ENCODE peak calls at places on chromosome 18, in eight cellular contexts. I is IMR-90, C is ovary, A is adrenal gland, X is uterus, S is heart left ventricle, Z is sigmoid colon, G is lower leg skin. Q is an unnamed sample.

GRCh38 chr18:7923105-7923504 is 356.0 kb downstream of the PTPRM start:
- DNase-seq in I (no peak), G (no peak), Z (no peak), X (no peak), A (no peak), C (no peak), S (no peak), Q (no peak)

GRCh38 chr18:68428026-68428425 is 286.9 kb downstream of the TMX3 start:
- DNase-seq in I (peak), X (no peak), C (no peak), A (no peak), Z (no peak), S (peak), G (no peak), Q (no peak)

GRCh38 chr18:8142131-8142711 is 467.0 kb upstream of the RAB12 start:
- DNase-seq in I (peak), S (no peak), Z (no peak), X (no peak), C (no peak), A (peak), G (no peak), Q (no peak)

GRCh38 chr18:73684651-73685050 is 463.0 kb downstream of the FBXO15 start:
- DNase-seq in I (peak), Z (no peak), S (no peak), X (no peak), C (no peak), G (no peak), A (no peak), Q (no peak)

GRCh38 chr18:32378705-32379104 is 92.0 kb downstream of the GAREM1 start:
- DNase-seq in I (peak), X (no peak), G (no peak), A (peak), S (no peak), Z (no peak), C (no peak), Q (no peak)

GRCh38 chr18:28432350-28432749 is 255.4 kb upstream of the CDH2 start:
- DNase-seq in I (no peak), G (no peak), A (no peak), Z (no peak), C (no peak), X (no peak), S (no peak), Q (no peak)

GRCh38 chr18:32337821-32338220 is 132.9 kb downstream of the GAREM1 start:
- DNase-seq in S (no peak), I (no peak), A (no peak), X (no peak), G (no peak), Z (no peak), C (no peak), Q (no peak)

GRCh38 chr18:48832961-48833700 is 117.6 kb downstream of the SMAD7 start:
- DNase-seq in A (peak), I (peak), X (peak), C (peak), Z (no peak), S (peak), G (peak), Q (peak)

GRCh38 chr18:42274488-42275137 is 319.6 kb downstream of the PIK3C3 start:
- DNase-seq in C (no peak), Z (no peak), S (no peak), X (no peak), I (peak), A (no peak), G (no peak), Q (no peak)

GRCh38 chr18:7740815-7741214 is 173.7 kb downstream of the PTPRM start:
- DNase-seq in G (no peak), A (no peak), C (no peak), I (peak), X (no peak), S (no peak), Z (no peak), Q (no peak)

GRCh38 chr18:72232611-72233010 is 311.5 kb downstream of the CBLN2 start:
- DNase-seq in X (no peak), C (no peak), A (no peak), S (no peak), Z (no peak), I (no peak), G (no peak), Q (no peak)

GRCh38 chr18:39701071-39701783 is 2135.6 kb upstream of the CELF4 start:
- DNase-seq in Z (no peak), X (no peak), C (no peak), A (no peak), I (peak), S (no peak), G (no peak), Q (no peak)

GRCh38 chr18:7089369-7089768 is 28.2 kb downstream of the LAMA1 start:
- DNase-seq in Z (no peak), I (no peak), C (no peak), A (no peak), X (no peak), G (peak), S (no peak), Q (no peak)

GRCh38 chr18:45739268-45739667 is 15.3 kb downstream of the SLC14A1 start:
- DNase-seq in C (no peak), X (no peak), I (no peak), S (no peak), A (no peak), Z (no peak), G (no peak), Q (no peak)

GRCh38 chr18:62973689-62974088 is 258.3 kb downstream of the PHLPP1 start:
- DNase-seq in C (no peak), A (no peak), I (no peak), Z (no peak), G (no peak), X (no peak), S (no peak), Q (no peak)

GRCh38 chr18:6363216-6363615 is 51.5 kb downstream of the L3MBTL4 start:
- DNase-seq in Z (no peak), C (no peak), I (no peak), A (no peak), S (no peak), X (no peak), G (no peak), Q (no peak)

GRCh38 chr18:48541026-48541746 is 2.4 kb downstream of the CTIF start:
- DNase-seq in G (peak), X (peak), Z (peak), I (peak), C (no peak), A (peak), S (peak), Q (peak)

GRCh38 chr18:33821503-33821902 is 243.5 kb downstream of the ASXL3 start:
- DNase-seq in X (no peak), C (no peak), I (peak), A (no peak), G (no peak), S (no peak), Z (no peak), Q (no peak)

GRCh38 chr18:62324917-62325805 is at the start of gene TNFRSF11A:
- DNase-seq in Z (no peak), G (no peak), X (no peak), I (no peak), A (peak), C (no peak), S (no peak), Q (no peak)

GRCh38 chr18:2083691-2084090 is 487.6 kb downstream of the METTL4 start:
- DNase-seq in A (no peak), I (no peak), C (no peak), Z (no peak), G (no peak), X (no peak), S (no peak), Q (no peak)

GRCh38 chr18:67862069-67862468 is 345.5 kb upstream of the DSEL start:
- DNase-seq in S (no peak), G (no peak), X (no peak), A (no peak), I (peak), C (no peak), Z (no peak), Q (no peak)

GRCh38 chr18:48693006-48693405 is 154.2 kb downstream of the CTIF start:
- DNase-seq in Z (no peak), A (peak), I (no peak), X (no peak), C (no peak), S (no peak), G (no peak), Q (no peak)

GRCh38 chr18:36158261-36158867 is 28.7 kb downstream of the ELP2 start:
- DNase-seq in S (no peak), C (no peak), I (peak), Z (no peak), X (no peak), A (no peak), G (no peak), Q (no peak)

GRCh38 chr18:77103991-77104521 is 28.5 kb downstream of the MBP start:
- DNase-seq in A (no peak), C (no peak), I (no peak), X (no peak), Z (no peak), G (no peak), S (no peak), Q (no peak)

GRCh38 chr18:44096016-44096415 is 584.7 kb upstream of the SETBP1 start:
- DNase-seq in X (no peak), C (no peak), Z (no peak), I (no peak), G (no peak), A (no peak), S (no peak), Q (no peak)

GRCh38 chr18:5571592-5571991 is 27.8 kb upstream of the EPB41L3 start:
- DNase-seq in Z (no peak), S (no peak), I (no peak), A (no peak), X (no peak), G (no peak), C (no peak), Q (no peak)

GRCh38 chr18:8773980-8774379 is 68.6 kb downstream of the MTCL1 start:
- DNase-seq in C (no peak), G (no peak), S (no peak), X (no peak), Z (no peak), I (no peak), A (no peak), Q (no peak)

GRCh38 chr18:62867521-62867920 is 152.2 kb downstream of the PHLPP1 start:
- DNase-seq in I (no peak), C (no peak), G (no peak), A (no peak), Z (no peak), X (no peak), S (no peak), Q (no peak)

GRCh38 chr18:48216639-48217280 is 192.4 kb downstream of the ZBTB7C start:
- DNase-seq in G (peak), Z (no peak), A (no peak), I (no peak), C (no peak), X (peak), S (no peak), Q (no peak)

GRCh38 chr18:31042391-31043181 is at the start of gene DSC3:
- DNase-seq in G (peak), I (no peak), A (no peak), C (peak), Z (no peak), X (peak), S (no peak), Q (peak)

GRCh38 chr18:24006731-24007308 is 7.7 kb upstream of the TTC39C start:
- DNase-seq in Z (no peak), X (no peak), C (no peak), I (peak), G (no peak), A (no peak), S (no peak), Q (no peak)

GRCh38 chr18:57801379-57802165 is 1.5 kb downstream of the ATP8B1 start:
- DNase-seq in G (no peak), I (no peak), A (peak), Z (no peak), X (no peak), C (no peak), S (peak), Q (no peak)
- H3K4me3 ChIP-seq in G (peak), I (peak), A (no peak), Z (peak), X (peak), C (peak), S (peak), Q (peak)

DNA sequence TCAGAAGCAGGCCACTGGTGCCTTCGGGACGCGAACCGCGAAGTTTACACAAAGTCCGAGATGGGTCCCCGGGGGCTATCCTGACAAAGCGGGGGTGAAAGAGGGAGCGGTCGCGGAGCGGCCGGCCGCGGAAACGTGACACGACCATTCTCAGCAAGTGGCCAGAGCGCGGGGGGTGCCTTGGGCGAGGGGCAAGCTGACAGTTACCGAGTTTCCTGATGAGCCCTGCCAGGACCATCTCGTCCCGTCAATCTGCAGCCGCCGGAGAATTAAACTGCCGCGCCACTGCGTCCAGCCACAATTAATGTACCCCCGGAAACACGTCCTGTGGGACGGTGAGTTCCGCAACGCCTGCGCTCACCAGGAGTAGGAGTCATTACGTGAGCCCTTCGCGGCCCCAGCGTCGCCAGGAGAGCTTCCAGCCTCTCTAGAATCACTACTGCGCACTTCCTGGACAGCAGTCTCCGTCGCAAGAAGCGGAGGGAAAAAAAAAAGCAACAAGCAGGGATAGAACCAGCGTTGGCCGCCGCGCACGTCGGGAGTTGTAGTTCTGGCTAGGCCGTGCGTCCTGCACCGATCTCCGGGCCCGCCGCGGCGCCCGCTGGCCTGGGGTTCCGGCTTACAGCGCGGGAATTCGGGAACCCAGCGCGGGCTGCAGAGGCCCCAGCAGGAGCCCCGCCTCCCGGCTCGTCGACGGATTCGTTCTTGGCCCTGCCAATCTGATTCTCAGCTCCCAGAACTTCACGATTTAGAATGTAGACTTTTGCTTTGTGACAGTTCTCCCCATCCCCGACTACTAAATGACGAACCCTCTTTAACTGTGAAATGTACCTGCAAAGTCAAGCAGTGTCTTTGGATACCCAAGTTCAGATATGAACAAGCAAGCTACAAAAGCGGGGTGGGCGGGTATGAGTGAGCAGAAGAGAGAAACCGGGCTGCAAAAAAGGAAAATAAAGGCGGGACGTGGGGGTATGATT is at the start of gene RTTN:
- DNase-seq in A (peak), I (peak), C (peak), X (peak), S (peak), G (peak), Z (peak), Q (peak)
- TF ChIP-seq POLR2A in A (peak), I (no peak), C (no peak), X (no peak), S (peak), G (no peak), Z (no peak), Q (no peak)

GRCh38 chr18:12276736-12277554 is 22.8 kb downstream of the CIDEA start:
- DNase-seq in S (no peak), C (no peak), Z (peak), A (no peak), X (no peak), G (no peak), I (peak), Q (no peak)
- H3K4me3 ChIP-seq in S (no peak), C (no peak), Z (no peak), A (no peak), X (no peak), G (no peak), I (no peak), Q (no peak)

DNA sequence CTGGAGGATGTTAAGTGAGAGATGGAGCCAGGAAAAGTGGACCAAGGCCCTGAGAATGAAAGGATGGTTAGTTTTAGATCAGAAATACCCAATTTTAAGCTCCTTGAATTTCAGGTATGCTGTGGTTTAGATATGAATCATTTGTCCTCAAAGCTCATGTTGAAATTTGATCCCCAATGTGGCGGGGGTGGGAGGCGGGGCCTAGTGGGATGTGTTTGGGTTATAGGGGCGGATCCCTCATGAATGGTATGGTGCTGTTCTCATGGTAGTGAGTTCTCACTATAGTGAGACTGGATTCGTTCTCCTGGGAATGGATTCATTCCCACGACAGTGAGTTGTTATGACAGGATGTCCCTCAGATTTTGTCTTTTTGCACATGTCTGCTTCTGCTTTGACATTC is 11.4 kb downstream of the MYO5B start:
- DNase-seq in G (no peak), C (no peak), Z (no peak), X (no peak), S (no peak), I (peak), A (no peak), Q (no peak)
- TF ChIP-seq POLR2A in G (no peak), C (no peak), Z (no peak), X (no peak), S (no peak), I (no peak), A (no peak), Q (no peak)

GRCh38 chr18:22913861-22914260 is 19.3 kb upstream of the RBBP8 start:
- DNase-seq in G (no peak), I (no peak), Z (no peak), X (no peak), A (no peak), C (no peak), S (no peak), Q (no peak)
- H3K4me3 ChIP-seq in G (no peak), I (no peak), Z (no peak), X (no peak), A (no peak), C (no peak), S (no peak), Q (peak)

GRCh38 chr18:25351280-25351772 is 640 bp downstream of the ZNF521 start:
- DNase-seq in C (no peak), I (peak), S (peak), Z (no peak), X (no peak), A (peak), G (no peak), Q (no peak)

GRCh38 chr18:25352629-25353005 is 651 bp upstream of the ZNF521 start:
- DNase-seq in I (no peak), G (no peak), S (no peak), X (no peak), C (no peak), A (peak), Z (no peak), Q (no peak)

GRCh38 chr18:25353080-25353479 is 1.1 kb upstream of the ZNF521 start:
- DNase-seq in S (no peak), Z (no peak), G (no peak), C (no peak), I (no peak), A (no peak), X (no peak), Q (no peak)

GRCh38 chr18:25350561-25351201 is 1.3 kb downstream of the ZNF521 start:
- DNase-seq in X (peak), S (peak), C (peak), A (peak), G (peak), I (peak), Z (peak), Q (peak)

GRCh38 chr18:25351773-25352628 is at the start of gene ZNF521:
- DNase-seq in X (peak), Z (peak), I (peak), G (peak), A (peak), S (peak), C (peak), Q (peak)
- TF ChIP-seq POLR2A in X (peak), Z (no peak), I (peak), G (no peak), A (peak), S (peak), C (peak), Q (peak)

GRCh38 chr18:59468821-59469220 is 109.8 kb upstream of the LMAN1 start:
- DNase-seq in I (no peak), S (no peak), X (no peak), A (no peak), Z (no peak), C (no peak), G (no peak), Q (no peak)
- H3K4me3 ChIP-seq in I (no peak), S (no peak), X (no peak), A (no peak), Z (no peak), C (no peak), G (no peak), Q (no peak)

GRCh38 chr18:26566874-26567273 is 18.5 kb upstream of the KCTD1 start:
- DNase-seq in G (no peak), A (no peak), I (no peak), S (no peak), X (no peak), C (no peak), Z (no peak), Q (no peak)
- TF ChIP-seq POLR2A in G (no peak), A (no peak), I (no peak), S (no peak), X (no peak), C (no peak), Z (no peak), Q (no peak)

DNA sequence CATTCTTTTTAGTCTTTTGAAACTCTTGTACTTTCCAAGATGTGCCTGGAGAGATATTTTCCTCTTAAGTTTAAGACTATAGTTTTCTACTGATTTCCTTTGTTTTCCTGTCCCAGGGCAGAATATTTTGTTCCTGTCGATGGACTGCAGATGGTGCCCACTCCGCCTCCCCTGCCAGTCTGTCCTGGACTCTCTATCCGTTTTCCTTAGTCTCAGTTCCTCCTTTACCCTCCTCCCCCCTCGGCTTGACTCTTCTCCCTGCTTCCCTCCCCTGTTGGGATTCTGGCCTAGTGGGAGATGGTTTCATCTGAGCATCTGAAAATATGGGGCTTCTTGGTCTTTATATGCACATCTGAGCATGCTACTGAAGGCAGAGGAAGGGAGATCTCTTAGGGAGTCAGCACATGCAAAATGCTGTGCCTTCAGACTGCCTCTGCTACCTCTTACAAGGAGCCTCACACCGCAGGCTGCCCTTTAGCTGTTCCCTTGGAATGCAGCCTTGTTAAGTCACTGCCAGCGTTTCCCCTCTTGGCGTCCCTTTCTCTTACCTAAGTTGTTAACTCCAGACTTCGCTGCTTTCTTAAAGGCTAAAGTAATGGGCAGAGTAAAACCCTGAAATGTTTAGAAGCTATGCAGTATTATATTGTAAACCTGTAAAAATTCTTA is 49.6 kb downstream of the LDLRAD4 start:
- DNase-seq in C (no peak), S (no peak), G (peak), A (peak), I (peak), Z (peak), X (peak), Q (peak)
- H3K4me3 ChIP-seq in C (no peak), S (no peak), G (no peak), A (no peak), I (no peak), Z (no peak), X (no peak), Q (no peak)

DNA sequence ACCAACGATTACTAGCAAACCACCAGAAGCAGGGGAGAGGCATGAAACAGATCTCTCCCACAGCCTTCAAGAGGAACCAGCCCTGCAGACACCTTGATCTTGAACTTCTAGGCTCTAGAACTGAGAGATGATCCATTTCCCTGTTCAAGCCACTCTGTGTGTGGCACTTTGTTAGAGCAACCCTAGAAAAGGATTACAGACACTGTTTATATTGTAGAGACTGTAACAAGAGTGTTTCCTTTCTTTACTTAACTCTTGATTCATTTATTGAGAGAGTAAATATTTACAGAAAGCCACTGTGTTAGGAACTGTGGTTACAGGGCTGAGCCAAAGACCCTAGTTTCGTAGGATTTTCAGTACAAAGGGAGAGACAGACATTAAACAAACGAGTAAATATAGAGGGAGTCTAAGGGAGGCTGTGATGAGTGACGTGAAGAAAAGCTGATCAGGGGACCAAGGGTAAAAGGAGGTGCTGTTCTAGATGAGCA is 10.9 kb downstream of the CCDC68 start:
- DNase-seq in Z (no peak), S (no peak), I (peak), A (no peak), X (no peak), G (no peak), C (no peak), Q (no peak)
- TF ChIP-seq POLR2A in Z (no peak), S (no peak), I (no peak), A (no peak), X (no peak), G (no peak), C (no peak), Q (no peak)

Q was measured in suprapubic skin.